ENCODE peak calls at places on chromosomes 2 and 18, in four cellular contexts. Z is K562, Q is A549, N is HepG2. U is an unnamed sample.

GRCh38 chr2:70078384-70078783 is 8.9 kb upstream of the PCBP1 start:
- DNase-seq in Z (peak), Q (no peak), N (no peak), U (no peak)

GRCh38 chr2:238117199-238118154 is 17.3 kb downstream of the ESPNL start:
- DNase-seq in Z (no peak), Q (no peak), N (no peak), U (no peak)

GRCh38 chr2:231016576-231017249 is 20.6 kb upstream of the C2orf72 start:
- DNase-seq in Z (no peak), Q (no peak), N (no peak), U (no peak)

GRCh38 chr2:169509230-169509917 is at the start of gene KLHL41:
- DNase-seq in Z (no peak), Q (no peak), N (no peak), U (no peak)

GRCh38 chr2:201114846-201115245 is 1.1 kb upstream of the CFLAR start:
- DNase-seq in Z (no peak), Q (no peak), N (no peak), U (no peak)

GRCh38 chr2:36785179-36785795 is 88.8 kb downstream of the VIT start:
- DNase-seq in Z (peak), Q (peak), N (peak), U (no peak)

GRCh38 chr18:25373443-25373842 is 21.5 kb upstream of the ZNF521 start:
- DNase-seq in Z (no peak), Q (no peak), N (no peak), U (no peak)

GRCh38 chr2:27211241-27211942 is 449 bp upstream of the ATRAID start:
- DNase-seq in Z (peak), Q (peak), N (no peak), U (no peak)

GRCh38 chr18:45910405-45911023 is 56.6 kb downstream of the EPG5 start:
- DNase-seq in Z (peak), Q (peak), N (peak), U (peak)

GRCh38 chr2:108889907-108890306 is 99.1 kb downstream of the EDAR start:
- DNase-seq in Z (no peak), Q (no peak), N (no peak), U (no peak)

GRCh38 chr2:212330263-212330662 is 208.3 kb downstream of the ERBB4 start:
- DNase-seq in Z (no peak), Q (no peak), N (no peak), U (no peak)

GRCh38 chr18:67672719-67673118 is 156.2 kb upstream of the DSEL start:
- DNase-seq in Z (no peak), Q (no peak), N (no peak), U (no peak)

GRCh38 chr2:20067992-20068727 is 16.7 kb upstream of the LAPTM4A start:
- DNase-seq in Z (no peak), Q (no peak), N (no peak), U (no peak)

GRCh38 chr2:102092518-102092917 is 50.0 kb upstream of the IL1R1 start:
- DNase-seq in Z (no peak), Q (no peak), N (no peak), U (no peak)

GRCh38 chr2:102091908-102092307 is 50.6 kb upstream of the IL1R1 start:
- DNase-seq in Z (no peak), Q (no peak), N (no peak), U (no peak)

GRCh38 chr2:102096103-102096502 is 46.4 kb upstream of the IL1R1 start:
- DNase-seq in Z (no peak), Q (no peak), N (no peak), U (no peak)

GRCh38 chr2:102093662-102094061 is 48.9 kb upstream of the IL1R1 start:
- DNase-seq in Z (no peak), Q (no peak), N (no peak), U (no peak)

GRCh38 chr2:102094917-102095316 is 47.6 kb upstream of the IL1R1 start:
- DNase-seq in Z (peak), Q (no peak), N (peak), U (no peak)
- TF ChIP-seq SMC3 in Z (no peak), Q (no peak), N (no peak), U (no peak)

GRCh38 chr2:221204699-221205098 is 367.4 kb downstream of the EPHA4 start:
- DNase-seq in Z (no peak), Q (no peak), N (no peak), U (no peak)

GRCh38 chr2:221205103-221205502 is 367.0 kb downstream of the EPHA4 start:
- DNase-seq in Z (no peak), Q (no peak), N (peak), U (no peak)

GRCh38 chr2:221203846-221204245 is 368.3 kb downstream of the EPHA4 start:
- DNase-seq in Z (no peak), Q (no peak), N (no peak), U (no peak)

GRCh38 chr2:221202431-221202830 is 369.7 kb downstream of the EPHA4 start:
- DNase-seq in Z (no peak), Q (no peak), N (no peak), U (no peak)

GRCh38 chr2:221203138-221203537 is 369.0 kb downstream of the EPHA4 start:
- DNase-seq in Z (no peak), Q (no peak), N (no peak), U (peak)
- TF ChIP-seq POLR2AphosphoS2 in Z (no peak), Q (no peak), N (no peak), U (no peak)

DNA sequence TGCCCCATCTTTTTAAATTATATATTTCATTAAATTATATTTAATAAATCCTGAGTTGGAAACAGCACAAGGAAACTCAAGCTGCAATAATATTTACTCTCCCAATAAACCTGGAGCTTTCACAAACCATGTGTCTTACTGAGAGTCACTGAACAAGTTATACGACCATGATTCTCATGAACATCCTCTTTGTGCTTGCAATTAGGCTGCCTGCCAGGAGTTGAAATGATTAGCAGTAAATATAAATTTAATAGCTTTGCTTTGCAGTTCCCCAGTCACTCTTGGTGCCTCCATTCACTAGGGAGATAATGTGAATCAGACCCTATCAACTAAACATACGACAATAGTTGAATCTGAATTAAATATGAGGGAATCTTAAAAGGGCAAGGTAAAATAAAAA is 905.1 kb downstream of the NRXN1 start:
- DNase-seq in Z (no peak), Q (no peak), N (no peak), U (no peak)
- TF ChIP-seq RAD21 in Z (no peak), Q (no peak), N (no peak), U (no peak)

DNA sequence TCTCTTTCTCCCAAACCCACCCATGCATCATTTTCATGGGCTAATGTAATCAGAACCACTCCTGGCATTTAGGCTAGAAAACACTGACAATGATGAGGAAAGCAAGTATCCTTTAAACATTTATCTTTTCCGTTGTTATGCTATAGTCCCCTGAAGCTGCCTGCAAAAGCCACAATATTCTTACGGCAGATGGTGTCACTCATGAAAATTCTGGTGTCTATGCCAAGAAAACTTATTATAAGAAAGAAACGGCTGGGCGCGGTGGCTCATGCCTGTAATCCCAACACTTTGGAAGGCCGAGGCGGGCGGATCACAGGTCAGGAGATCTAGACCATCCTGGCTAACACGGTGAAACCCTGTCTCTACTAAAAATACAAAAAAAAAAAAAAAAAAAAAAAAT is 221.9 kb upstream of the CTAGE1 start:
- DNase-seq in Z (no peak), Q (no peak), N (no peak), U (no peak)
- TF ChIP-seq SMC3 in Z (no peak), Q (no peak), N (no peak), U (no peak)

DNA sequence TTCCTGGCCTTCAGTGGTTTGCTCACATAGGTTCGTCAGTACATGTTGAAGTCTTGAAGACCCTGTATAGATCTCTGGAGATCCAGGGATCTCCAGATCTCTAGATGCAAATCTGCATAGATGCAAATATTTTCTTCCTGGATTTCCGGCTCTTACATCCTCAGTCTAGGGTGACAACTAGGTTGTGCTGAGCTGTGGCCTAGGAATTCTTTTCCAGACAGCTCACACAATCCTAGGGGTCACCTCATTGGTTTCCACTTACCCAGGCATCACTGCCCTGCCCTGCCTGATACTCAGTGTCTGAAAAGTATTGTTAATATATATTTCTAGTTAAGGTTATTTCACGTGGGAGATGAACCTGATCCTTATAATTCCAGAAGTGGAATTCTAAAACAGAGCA is 105.1 kb upstream of the TTC27 start:
- DNase-seq in Z (no peak), Q (no peak), N (no peak), U (no peak)
- TF ChIP-seq POLR2AphosphoS2 in Z (no peak), Q (no peak), N (no peak), U (no peak)

GRCh38 chr2:241269707-241270520 is 45.6 kb downstream of the HDLBP start:
- DNase-seq in Z (no peak), Q (no peak), N (no peak), U (no peak)

GRCh38 chr2:241267249-241268067 is 48.0 kb downstream of the HDLBP start:
- DNase-seq in Z (no peak), Q (no peak), N (peak), U (no peak)

GRCh38 chr2:241268306-241268705 is 47.2 kb downstream of the HDLBP start:
- DNase-seq in Z (no peak), Q (no peak), N (no peak), U (no peak)

GRCh38 chr2:241270531-241270930 is 44.9 kb downstream of the HDLBP start:
- DNase-seq in Z (no peak), Q (no peak), N (no peak), U (no peak)

GRCh38 chr2:241268716-241269445 is 46.6 kb downstream of the HDLBP start:
- DNase-seq in Z (no peak), Q (no peak), N (no peak), U (no peak)
- TF ChIP-seq RAD21 in Z (no peak), Q (no peak), N (no peak), U (no peak)

GRCh38 chr2:10538224-10538894 is 90.2 kb upstream of the ODC1 start:
- DNase-seq in Z (no peak), Q (peak), N (no peak), U (no peak)
- TF ChIP-seq SMC3 in Z (no peak), Q (no peak), N (no peak), U (no peak)

GRCh38 chr2:54639609-54640008 is 83.9 kb upstream of the EML6 start:
- DNase-seq in Z (no peak), Q (no peak), N (no peak), U (no peak)
- TF ChIP-seq POLR2AphosphoS2 in Z (no peak), Q (no peak), N (no peak), U (no peak)

GRCh38 chr2:8546319-8547283 is 135.3 kb upstream of the ID2 start:
- DNase-seq in Z (no peak), Q (no peak), N (no peak), U (no peak)

GRCh38 chr2:8545676-8546318 is 136.1 kb upstream of the ID2 start:
- DNase-seq in Z (no peak), Q (no peak), N (no peak), U (no peak)

GRCh38 chr2:8543412-8544167 is 138.3 kb upstream of the ID2 start:
- DNase-seq in Z (no peak), Q (no peak), N (no peak), U (peak)

GRCh38 chr2:8544168-8544785 is 137.6 kb upstream of the ID2 start:
- DNase-seq in Z (no peak), Q (no peak), N (no peak), U (no peak)

GRCh38 chr2:8544786-8545631 is 136.8 kb upstream of the ID2 start:
- DNase-seq in Z (peak), Q (peak), N (peak), U (peak)
- TF ChIP-seq RAD21 in Z (peak), Q (peak), N (peak), U (peak)

U was measured in GM12878.